ENCODE peak calls at places on chromosomes 16 and 17, in eight cellular contexts. One of them, this sample, is unnamed.

GRCh38 chr17:27596106-27596505 is 34.9 kb upstream of the LGALS9 start:
- DNase-seq in uterus: no peak
- DNase-seq in left ventricle myocardium inferior: no peak
- DNase-seq in cardiac muscle cell: no peak
- DNase-seq in tibial artery: no peak
- DNase-seq in PC-3: no peak
- DNase-seq in heart right ventricle: no peak
- DNase-seq in AG10803: no peak
- DNase-seq in this sample: no peak

GRCh38 chr16:10885246-10885645 is 8.2 kb downstream of the CIITA start:
- DNase-seq in uterus: no peak
- DNase-seq in left ventricle myocardium inferior: no peak
- DNase-seq in cardiac muscle cell: no peak
- DNase-seq in tibial artery: peak
- DNase-seq in PC-3: no peak
- DNase-seq in heart right ventricle: no peak
- DNase-seq in AG10803: no peak
- DNase-seq in this sample: no peak

GRCh38 chr17:55187371-55187770 is 77.4 kb upstream of the HLF start:
- DNase-seq in uterus: no peak
- DNase-seq in left ventricle myocardium inferior: no peak
- DNase-seq in cardiac muscle cell: no peak
- DNase-seq in tibial artery: no peak
- DNase-seq in PC-3: no peak
- DNase-seq in heart right ventricle: no peak
- DNase-seq in AG10803: no peak
- DNase-seq in this sample: no peak

GRCh38 chr16:66388350-66389139 is 22.1 kb downstream of the CDH5 start:
- DNase-seq in uterus: no peak
- DNase-seq in left ventricle myocardium inferior: no peak
- DNase-seq in cardiac muscle cell: no peak
- DNase-seq in tibial artery: peak
- DNase-seq in PC-3: no peak
- DNase-seq in heart right ventricle: no peak
- DNase-seq in AG10803: no peak
- DNase-seq in this sample: no peak

GRCh38 chr17:45437461-45438283 is 5.0 kb upstream of the ARHGAP27 start:
- DNase-seq in uterus: no peak
- DNase-seq in left ventricle myocardium inferior: no peak
- DNase-seq in cardiac muscle cell: no peak
- DNase-seq in tibial artery: no peak
- DNase-seq in PC-3: no peak
- DNase-seq in heart right ventricle: no peak
- DNase-seq in AG10803: no peak
- DNase-seq in this sample: no peak

GRCh38 chr16:68473358-68474064 is 25.2 kb upstream of the SMPD3 start:
- DNase-seq in uterus: no peak
- DNase-seq in left ventricle myocardium inferior: no peak
- DNase-seq in cardiac muscle cell: no peak
- DNase-seq in tibial artery: no peak
- DNase-seq in PC-3: no peak
- DNase-seq in heart right ventricle: no peak
- DNase-seq in AG10803: no peak
- DNase-seq in this sample: no peak

GRCh38 chr16:79843631-79844043 is 243.1 kb upstream of the MAF start:
- DNase-seq in uterus: no peak
- DNase-seq in left ventricle myocardium inferior: no peak
- DNase-seq in cardiac muscle cell: no peak
- DNase-seq in tibial artery: no peak
- DNase-seq in PC-3: no peak
- DNase-seq in heart right ventricle: no peak
- DNase-seq in AG10803: no peak
- DNase-seq in this sample: no peak

GRCh38 chr16:88649924-88650748 is 717 bp downstream of the CYBA start:
- DNase-seq in uterus: no peak
- DNase-seq in left ventricle myocardium inferior: peak
- DNase-seq in cardiac muscle cell: peak
- DNase-seq in tibial artery: no peak
- DNase-seq in PC-3: no peak
- DNase-seq in heart right ventricle: peak
- DNase-seq in AG10803: peak
- DNase-seq in this sample: no peak

GRCh38 chr17:68851875-68852274 is 103.3 kb downstream of the ABCA8 start:
- DNase-seq in uterus: no peak
- DNase-seq in left ventricle myocardium inferior: no peak
- DNase-seq in cardiac muscle cell: no peak
- DNase-seq in tibial artery: no peak
- DNase-seq in PC-3: no peak
- DNase-seq in heart right ventricle: no peak
- DNase-seq in AG10803: no peak
- DNase-seq in this sample: no peak

GRCh38 chr17:68849673-68850260 is 105.4 kb downstream of the ABCA8 start:
- DNase-seq in uterus: no peak
- DNase-seq in left ventricle myocardium inferior: no peak
- DNase-seq in cardiac muscle cell: no peak
- DNase-seq in tibial artery: no peak
- DNase-seq in PC-3: no peak
- DNase-seq in heart right ventricle: no peak
- DNase-seq in AG10803: peak
- DNase-seq in this sample: no peak

GRCh38 chr17:37147301-37147812 is 198.6 kb downstream of the AATF start:
- DNase-seq in uterus: no peak
- DNase-seq in left ventricle myocardium inferior: no peak
- DNase-seq in cardiac muscle cell: no peak
- DNase-seq in tibial artery: no peak
- DNase-seq in PC-3: peak
- DNase-seq in heart right ventricle: no peak
- DNase-seq in AG10803: no peak
- DNase-seq in this sample: no peak

GRCh38 chr16:725463-726187 is 618 bp downstream of the CCDC78 start:
- DNase-seq in uterus: no peak
- DNase-seq in left ventricle myocardium inferior: no peak
- DNase-seq in cardiac muscle cell: no peak
- DNase-seq in tibial artery: no peak
- DNase-seq in PC-3: no peak
- DNase-seq in heart right ventricle: no peak
- DNase-seq in AG10803: no peak
- DNase-seq in this sample: no peak

GRCh38 chr17:67624886-67625656 is 92.7 kb upstream of the NOL11 start:
- DNase-seq in uterus: no peak
- DNase-seq in left ventricle myocardium inferior: no peak
- DNase-seq in cardiac muscle cell: no peak
- DNase-seq in tibial artery: no peak
- DNase-seq in PC-3: no peak
- DNase-seq in heart right ventricle: no peak
- DNase-seq in AG10803: no peak
- DNase-seq in this sample: no peak

GRCh38 chr17:66760324-66760723 is 74.6 kb upstream of the CACNG5 start:
- DNase-seq in uterus: no peak
- DNase-seq in left ventricle myocardium inferior: no peak
- DNase-seq in cardiac muscle cell: no peak
- DNase-seq in tibial artery: no peak
- DNase-seq in PC-3: no peak
- DNase-seq in heart right ventricle: no peak
- DNase-seq in AG10803: no peak
- DNase-seq in this sample: no peak

DNA sequence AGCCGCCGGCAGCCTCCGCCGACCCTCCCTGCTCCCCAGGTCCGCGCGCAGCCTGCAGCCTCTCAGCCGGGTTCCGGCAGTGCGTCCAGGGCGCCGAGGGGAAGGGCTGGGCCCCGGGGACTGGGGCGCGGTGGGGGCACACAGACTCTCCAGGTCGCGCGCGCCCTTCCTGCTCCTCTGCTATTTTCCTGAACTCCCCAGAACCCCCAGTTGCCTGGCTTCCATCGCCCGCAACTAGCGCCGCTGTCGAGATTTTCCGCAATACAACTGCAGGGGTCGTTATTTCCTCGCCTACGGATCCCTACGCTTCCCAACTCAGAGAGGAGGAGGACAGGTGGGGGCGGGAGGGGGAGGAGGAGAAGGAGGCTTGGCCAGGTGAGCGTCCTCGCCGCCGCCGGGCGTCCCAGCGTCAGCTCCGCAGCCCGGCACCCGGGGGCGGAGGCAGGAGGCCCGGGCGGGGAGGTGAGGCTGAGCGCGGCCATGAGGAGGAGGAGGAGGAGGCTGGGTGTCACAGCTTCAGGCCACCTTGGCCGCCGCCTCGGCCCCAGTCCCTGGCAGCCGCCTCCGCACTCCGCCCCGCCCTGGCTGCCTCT is at the start of gene CA10:
- DNase-seq in uterus: no peak
- DNase-seq in left ventricle myocardium inferior: no peak
- DNase-seq in cardiac muscle cell: peak
- DNase-seq in tibial artery: no peak
- DNase-seq in PC-3: no peak
- DNase-seq in heart right ventricle: no peak
- DNase-seq in AG10803: no peak
- DNase-seq in this sample: no peak
- H3K4me3 ChIP-seq in uterus: no peak
- H3K4me3 ChIP-seq in left ventricle myocardium inferior: no peak
- H3K4me3 ChIP-seq in cardiac muscle cell: peak
- H3K4me3 ChIP-seq in tibial artery: no peak
- H3K4me3 ChIP-seq in PC-3: no peak
- H3K4me3 ChIP-seq in heart right ventricle: no peak
- H3K4me3 ChIP-seq in AG10803: no peak
- H3K4me3 ChIP-seq in this sample: no peak

GRCh38 chr17:49969134-49969759 is at the start of gene DLX4:
- DNase-seq in uterus: no peak
- DNase-seq in left ventricle myocardium inferior: no peak
- DNase-seq in cardiac muscle cell: no peak
- DNase-seq in tibial artery: no peak
- DNase-seq in PC-3: no peak
- DNase-seq in heart right ventricle: no peak
- DNase-seq in AG10803: no peak
- DNase-seq in this sample: no peak

GRCh38 chr17:49967205-49967604 is 1.8 kb upstream of the DLX4 start:
- DNase-seq in uterus: no peak
- DNase-seq in left ventricle myocardium inferior: no peak
- DNase-seq in cardiac muscle cell: no peak
- DNase-seq in tibial artery: no peak
- DNase-seq in PC-3: no peak
- DNase-seq in heart right ventricle: no peak
- DNase-seq in AG10803: no peak
- DNase-seq in this sample: no peak

GRCh38 chr17:49966767-49967166 is 2.2 kb upstream of the DLX4 start:
- DNase-seq in uterus: no peak
- DNase-seq in left ventricle myocardium inferior: no peak
- DNase-seq in cardiac muscle cell: no peak
- DNase-seq in tibial artery: no peak
- DNase-seq in PC-3: no peak
- DNase-seq in heart right ventricle: no peak
- DNase-seq in AG10803: no peak
- DNase-seq in this sample: no peak

GRCh38 chr17:49968380-49969133 is 433 bp upstream of the DLX4 start:
- DNase-seq in uterus: no peak
- DNase-seq in left ventricle myocardium inferior: peak
- DNase-seq in cardiac muscle cell: peak
- DNase-seq in tibial artery: peak
- DNase-seq in PC-3: peak
- DNase-seq in heart right ventricle: peak
- DNase-seq in AG10803: peak
- DNase-seq in this sample: no peak

GRCh38 chr17:49967621-49968379 is 1.2 kb upstream of the DLX4 start:
- DNase-seq in uterus: no peak
- DNase-seq in left ventricle myocardium inferior: no peak
- DNase-seq in cardiac muscle cell: no peak
- DNase-seq in tibial artery: no peak
- DNase-seq in PC-3: no peak
- DNase-seq in heart right ventricle: no peak
- DNase-seq in AG10803: no peak
- DNase-seq in this sample: no peak
- H3K4me3 ChIP-seq in uterus: no peak
- H3K4me3 ChIP-seq in left ventricle myocardium inferior: peak
- H3K4me3 ChIP-seq in cardiac muscle cell: peak
- H3K4me3 ChIP-seq in tibial artery: peak
- H3K4me3 ChIP-seq in PC-3: peak
- H3K4me3 ChIP-seq in heart right ventricle: peak
- H3K4me3 ChIP-seq in AG10803: peak
- H3K4me3 ChIP-seq in this sample: no peak

DNA sequence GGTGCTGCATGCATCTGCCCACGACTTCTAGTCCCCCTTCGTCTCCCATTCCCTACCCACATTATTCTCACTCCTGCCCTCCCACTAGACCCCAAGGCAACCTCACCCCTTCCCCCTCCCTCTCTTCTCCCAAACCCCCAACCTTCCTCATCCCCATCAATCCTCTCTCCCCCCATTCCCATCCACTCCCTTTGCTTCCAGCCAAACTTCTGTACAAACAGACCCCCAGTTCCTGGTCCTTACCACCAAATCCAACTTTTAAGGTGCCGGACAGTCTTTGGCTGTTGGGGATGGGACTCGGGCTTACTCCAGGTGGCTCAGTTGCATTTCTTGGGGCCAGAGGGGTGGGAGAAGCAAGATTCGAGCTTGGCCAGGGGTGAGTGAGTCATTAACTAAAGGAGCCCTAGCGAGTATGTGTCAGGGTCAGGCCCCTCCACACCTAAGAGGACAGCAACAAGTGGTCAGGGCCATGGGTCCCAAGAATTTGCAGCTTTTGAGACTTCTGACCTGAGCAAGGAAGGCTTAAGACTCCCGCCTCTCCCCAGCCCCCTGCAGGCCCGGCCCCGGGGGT is at the start of gene SLC38A8:
- DNase-seq in uterus: no peak
- DNase-seq in left ventricle myocardium inferior: no peak
- DNase-seq in cardiac muscle cell: no peak
- DNase-seq in tibial artery: no peak
- DNase-seq in PC-3: no peak
- DNase-seq in heart right ventricle: no peak
- DNase-seq in AG10803: no peak
- DNase-seq in this sample: no peak
- H3K4me3 ChIP-seq in uterus: no peak
- H3K4me3 ChIP-seq in left ventricle myocardium inferior: no peak
- H3K4me3 ChIP-seq in cardiac muscle cell: no peak
- H3K4me3 ChIP-seq in tibial artery: no peak
- H3K4me3 ChIP-seq in PC-3: no peak
- H3K4me3 ChIP-seq in heart right ventricle: no peak
- H3K4me3 ChIP-seq in AG10803: no peak
- H3K4me3 ChIP-seq in this sample: no peak

DNA sequence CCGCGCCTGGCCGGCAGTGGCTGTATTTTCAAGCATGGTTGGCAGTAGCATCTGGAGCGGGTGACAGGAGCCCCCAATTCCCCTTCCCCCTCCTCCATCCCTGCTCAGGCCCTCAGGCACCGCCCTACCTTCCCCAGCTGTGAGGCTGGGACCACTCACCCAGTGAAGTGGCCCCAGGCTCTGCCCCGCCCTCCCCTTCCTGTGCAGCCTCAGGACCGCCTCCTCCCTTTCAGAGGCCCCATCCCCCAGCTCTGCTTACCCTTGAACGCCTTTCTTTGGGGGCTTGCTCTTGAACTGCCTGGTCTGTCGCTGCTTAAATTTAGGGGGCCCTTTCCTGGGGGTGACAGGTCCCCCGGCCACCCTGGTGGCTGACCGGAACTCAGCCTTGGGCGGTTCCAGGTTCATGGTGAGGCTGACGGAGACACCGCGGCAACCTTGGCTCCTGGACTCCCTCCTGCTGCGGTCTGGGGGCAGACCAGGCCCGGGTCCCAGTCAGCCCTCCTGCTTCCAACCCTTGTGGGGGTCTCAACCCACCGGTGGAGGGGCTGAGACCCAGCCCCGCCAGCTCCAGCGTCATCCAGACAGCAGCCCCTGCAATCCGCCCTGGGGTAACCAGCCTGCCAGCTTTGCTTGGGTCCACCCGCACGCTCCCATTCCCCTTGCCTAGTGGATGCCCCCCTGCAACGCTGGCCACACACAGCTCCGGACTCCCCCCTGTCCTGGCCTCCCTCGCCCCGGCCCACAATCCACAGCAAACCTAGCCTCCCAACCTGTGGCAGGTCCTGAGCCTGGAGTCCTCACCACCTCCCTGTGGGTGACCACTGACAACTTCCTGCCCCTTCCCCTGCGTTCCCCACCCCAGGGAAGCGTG is 3.2 kb downstream of the PDE6G start:
- DNase-seq in uterus: no peak
- DNase-seq in left ventricle myocardium inferior: no peak
- DNase-seq in cardiac muscle cell: no peak
- DNase-seq in tibial artery: no peak
- DNase-seq in PC-3: no peak
- DNase-seq in heart right ventricle: no peak
- DNase-seq in AG10803: no peak
- DNase-seq in this sample: no peak
- H3K4me3 ChIP-seq in uterus: no peak
- H3K4me3 ChIP-seq in left ventricle myocardium inferior: no peak
- H3K4me3 ChIP-seq in cardiac muscle cell: no peak
- H3K4me3 ChIP-seq in tibial artery: no peak
- H3K4me3 ChIP-seq in PC-3: no peak
- H3K4me3 ChIP-seq in heart right ventricle: no peak
- H3K4me3 ChIP-seq in AG10803: no peak
- H3K4me3 ChIP-seq in this sample: no peak

This sample was measured in skeletal muscle cell.